ENCODE peak calls at places on chromosomes 1 and 21, in ten cellular contexts. W, A, E, P, F, I, N, C, L and K are unnamed samples.

GRCh38 chr1:55156093-55156492 is 59.1 kb downstream of the USP24 start:
- DNase-seq in W (no peak), A (no peak), E (no peak), P (no peak), F (no peak), I (no peak), N (no peak), C (no peak), L (no peak), K (no peak)

GRCh38 chr1:11831945-11832725 is 15.4 kb downstream of the NPPA start:
- DNase-seq in W (no peak), A (no peak), E (no peak), P (no peak), F (no peak), I (no peak), N (no peak), C (no peak), L (no peak), K (no peak)

GRCh38 chr21:36166705-36167104 is 10.1 kb downstream of the DOP1B start:
- DNase-seq in W (no peak), A (no peak), E (peak; percentile 48), P (no peak), F (peak; percentile 60), I (no peak), N (no peak), C (peak; percentile 51), L (no peak), K (peak; percentile 26)

GRCh38 chr1:236701782-236702181 is 15.5 kb downstream of the ACTN2 start:
- DNase-seq in W (no peak), A (no peak), E (no peak), P (no peak), F (no peak), I (no peak), N (no peak), C (no peak), L (no peak), K (no peak)

GRCh38 chr1:248841702-248842395 is 3.8 kb downstream of the ZNF672 start:
- DNase-seq in W (no peak), A (no peak), E (peak; percentile 47), P (no peak), F (peak; percentile 68), I (peak; percentile 62), N (peak; percentile 54), C (no peak), L (no peak), K (peak; percentile 71)

GRCh38 chr1:35718492-35719336 is at the start of gene C1orf216:
- DNase-seq in W (peak; percentile 76), A (peak; percentile 66), E (peak; percentile 60), P (peak; percentile 58), F (peak; percentile 80), I (peak; percentile 65), N (peak; percentile 73), C (peak; percentile 53), L (peak; percentile 69), K (peak; percentile 71)

GRCh38 chr21:29237110-29238051 is 61.3 kb upstream of the BACH1 start:
- DNase-seq in W (no peak), A (no peak), E (no peak), P (no peak), F (no peak), I (no peak), N (peak; percentile 60), C (no peak), L (no peak), K (no peak)

GRCh38 chr21:39809936-39810335 is 57.3 kb upstream of the PCP4 start:
- DNase-seq in W (no peak), A (no peak), E (no peak), P (no peak), F (no peak), I (no peak), N (no peak), C (no peak), L (no peak), K (no peak)

GRCh38 chr1:79005945-79006344 is 585 bp downstream of the ADGRL4 start:
- DNase-seq in W (no peak), A (no peak), E (no peak), P (no peak), F (no peak), I (no peak), N (no peak), C (no peak), L (no peak), K (no peak)

GRCh38 chr1:156500847-156501686 is 492 bp upstream of the MEF2D start:
- DNase-seq in W (peak; percentile 91), A (peak; percentile 98), E (peak; percentile 94), P (peak; percentile 96), F (peak; percentile 98), I (peak; percentile 89), N (peak; percentile 97), C (peak; percentile 81), L (peak; percentile 94), K (peak; percentile 94)

GRCh38 chr1:203283597-203283996 is 21.7 kb upstream of the BTG2 start:
- DNase-seq in W (no peak), A (no peak), E (no peak), P (no peak), F (no peak), I (no peak), N (no peak), C (no peak), L (no peak), K (no peak)

GRCh38 chr1:25255711-25256577 is 8.7 kb upstream of the RSRP1 start:
- DNase-seq in W (no peak), A (no peak), E (no peak), P (no peak), F (peak; percentile 38), I (no peak), N (no peak), C (no peak), L (peak; percentile 78), K (no peak)

GRCh38 chr1:41483960-41484844 is at the start of gene EDN2:
- DNase-seq in W (peak; percentile 83), A (peak; percentile 76), E (peak; percentile 88), P (no peak), F (peak; percentile 52), I (peak; percentile 55), N (no peak), C (no peak), L (peak; percentile 82), K (peak; percentile 79)

GRCh38 chr21:41750532-41751151 is 16.2 kb downstream of the RIPK4 start:
- DNase-seq in W (no peak), A (no peak), E (no peak), P (peak; percentile 76), F (no peak), I (no peak), N (no peak), C (no peak), L (peak; percentile 83), K (no peak)

GRCh38 chr1:66733348-66734017 is 18.8 kb upstream of the DYNLT5 start:
- DNase-seq in W (no peak), A (no peak), E (no peak), P (no peak), F (no peak), I (no peak), N (no peak), C (no peak), L (no peak), K (no peak)

GRCh38 chr21:18725653-18726052 is 322.1 kb upstream of the TMPRSS15 start:
- DNase-seq in W (peak; percentile 29), A (no peak), E (no peak), P (no peak), F (peak; percentile 54), I (peak; percentile 66), N (no peak), C (no peak), L (no peak), K (peak; percentile 40)

GRCh38 chr1:92240034-92240433 is 22.3 kb downstream of the C1orf146 start:
- DNase-seq in W (no peak), A (no peak), E (no peak), P (no peak), F (no peak), I (no peak), N (no peak), C (no peak), L (no peak), K (no peak)

GRCh38 chr1:33060579-33061083 is 20.3 kb upstream of the AZIN2 start:
- DNase-seq in W (no peak), A (no peak), E (no peak), P (peak; percentile 44), F (no peak), I (no peak), N (no peak), C (peak; percentile 74), L (no peak), K (no peak)

GRCh38 chr1:109089242-109090015 is 1.1 kb upstream of the TMEM167B start:
- DNase-seq in W (peak; percentile 62), A (peak; percentile 51), E (peak; percentile 85), P (peak; percentile 34), F (peak; percentile 81), I (no peak), N (no peak), C (no peak), L (peak; percentile 49), K (peak; percentile 89)

GRCh38 chr1:204205486-204205885 is 8.3 kb downstream of the GOLT1A start:
- DNase-seq in W (no peak), A (no peak), E (no peak), P (no peak), F (no peak), I (no peak), N (no peak), C (no peak), L (no peak), K (no peak)

GRCh38 chr1:158972841-158973240 is 36.9 kb upstream of the IFI16 start:
- DNase-seq in W (no peak), A (no peak), E (no peak), P (no peak), F (peak; percentile 26), I (no peak), N (peak; percentile 47), C (no peak), L (no peak), K (no peak)

GRCh38 chr1:88890790-88891317 is 513 bp downstream of the GTF2B start:
- DNase-seq in W (peak; percentile 30), A (peak; percentile 23), E (peak; percentile 41), P (no peak), F (peak; percentile 57), I (peak; percentile 24), N (peak; percentile 43), C (no peak), L (no peak), K (peak; percentile 38)

GRCh38 chr1:143735764-143736461 is 235.9 kb downstream of the FAM72C start:
- DNase-seq in W (no peak), A (peak; percentile 59), E (no peak), P (no peak), F (peak; percentile 79), I (peak; percentile 56), N (peak; percentile 14), C (no peak), L (peak; percentile 90), K (no peak)

GRCh38 chr1:46487818-46488218 is 1.8 kb upstream of the DMBX1 start:
- DNase-seq in W (peak; percentile 68), A (peak; percentile 28), E (no peak), P (no peak), F (peak; percentile 75), I (peak; percentile 71), N (peak; percentile 15), C (no peak), L (no peak), K (peak; percentile 76)

GRCh38 chr1:16153999-16154673 is 1.7 kb downstream of the EPHA2 start:
- DNase-seq in W (no peak), A (no peak), E (peak; percentile 36), P (no peak), F (no peak), I (no peak), N (no peak), C (no peak), L (no peak), K (no peak)

GRCh38 chr1:156401681-156402081 is 32.7 kb downstream of the RHBG start:
- DNase-seq in W (peak; percentile 86), A (no peak), E (no peak), P (no peak), F (peak; percentile 96), I (peak; percentile 67), N (no peak), C (no peak), L (no peak), K (peak; percentile 88)

GRCh38 chr1:27597511-27598216 is 6.3 kb downstream of the AHDC1 start:
- DNase-seq in W (no peak), A (no peak), E (no peak), P (no peak), F (no peak), I (no peak), N (no peak), C (no peak), L (no peak), K (no peak)

GRCh38 chr1:119007343-119007671 is 19.2 kb upstream of the TBX15 start:
- DNase-seq in W (no peak), A (no peak), E (no peak), P (no peak), F (no peak), I (no peak), N (no peak), C (no peak), L (no peak), K (no peak)